ENCODE peak calls at places on chromosomes 6 and 20, in eight cellular contexts. B, M, R, Q, T, N, J and G are unnamed samples.

GRCh38 chr20:63690898-63691710 is 5.3 kb upstream of the TNFRSF6B start:
- DNase-seq in B (no peak), M (no peak), R (no peak), Q (no peak), T (no peak), N (no peak), J (peak; percentile 4), G (no peak)

GRCh38 chr20:50577175-50578018 is 67.2 kb downstream of the PTPN1 start:
- DNase-seq in B (no peak), M (no peak), R (no peak), Q (no peak), T (no peak), N (no peak), J (no peak), G (no peak)

GRCh38 chr20:58900292-58900931 is 47.9 kb downstream of the GNAS start:
- DNase-seq in B (no peak), M (no peak), R (no peak), Q (peak; percentile 51), T (no peak), N (no peak), J (no peak), G (no peak)

GRCh38 chr6:161048636-161049035 is 57.1 kb downstream of the MAP3K4 start:
- DNase-seq in B (peak; percentile 88), M (no peak), R (no peak), Q (peak; percentile 56), T (peak; percentile 70), N (no peak), J (no peak), G (no peak)

GRCh38 chr6:76792394-76792793 is 670.9 kb downstream of the HTR1B start:
- DNase-seq in B (peak; percentile 83), M (no peak), R (no peak), Q (peak; percentile 24), T (peak; percentile 3), N (no peak), J (no peak), G (no peak)

GRCh38 chr6:83126807-83127206 is 59.3 kb downstream of the DOP1A start:
- DNase-seq in B (no peak), M (no peak), R (no peak), Q (no peak), T (no peak), N (no peak), J (no peak), G (no peak)

GRCh38 chr20:61026173-61026572 is 225.9 kb upstream of the CDH4 start:
- DNase-seq in B (no peak), M (no peak), R (no peak), Q (no peak), T (no peak), N (no peak), J (no peak), G (no peak)

GRCh38 chr6:12198851-12199250 is 91.3 kb upstream of the EDN1 start:
- DNase-seq in B (no peak), M (no peak), R (no peak), Q (no peak), T (no peak), N (no peak), J (no peak), G (no peak)